ENCODE peak calls at places on chromosome 13, in nine cellular contexts. Q is germinal center; O is heart left ventricle; W is SK-N-SH; D is stimulated activated CD4-positive, alpha-beta T cell treated with anti-CD3 and anti-CD28 coated beads, Interleukin-15, amount 100 ng/mL, for 1 hour; U is stimulated activated naive B cell treated with anti-CD40 and anti-IgM and Interleukin-4, amounts not matched to agents 10 μg/mL and 1 μg/mL and 100 μg/mL, for 72 hours; V is NCI-H1105; N is NCI-H2029 treated with DMSO at 0.1 percent for 48 hours; A is nucleus accumbens. C is an unnamed sample.

GRCh38 chr13:113422790-113423189 is 30.5 kb downstream of the ADPRHL1 start:
- DNase-seq in Q (no peak), O (peak), W (no peak), D (no peak), U (no peak), V (no peak), N (no peak), A (no peak), C (no peak)

GRCh38 chr13:109779876-109780516 is 6.4 kb downstream of the IRS2 start:
- DNase-seq in Q (no peak), O (no peak), W (peak), D (no peak), U (no peak), V (no peak), N (no peak), A (no peak), C (no peak)

GRCh38 chr13:98950705-98951104 is 27.2 kb downstream of the DOCK9 start:
- DNase-seq in Q (no peak), O (no peak), W (no peak), D (no peak), U (no peak), V (no peak), N (no peak), A (no peak), C (no peak)

GRCh38 chr13:37905736-37906135 is 36.2 kb upstream of the TRPC4 start:
- DNase-seq in Q (no peak), O (no peak), W (no peak), D (no peak), U (no peak), V (no peak), N (no peak), A (no peak), C (no peak)

GRCh38 chr13:59277106-59277505 is 886.6 kb downstream of the DIAPH3 start:
- DNase-seq in Q (no peak), O (no peak), W (no peak), D (no peak), U (no peak), V (no peak), N (no peak), A (no peak), C (no peak)

GRCh38 chr13:104014803-104015645 is 948.8 kb upstream of the SLC10A2 start:
- DNase-seq in Q (no peak), O (no peak), W (no peak), D (no peak), U (no peak), V (no peak), N (no peak), A (no peak), C (no peak)

GRCh38 chr13:93794197-93794885 is 567.7 kb downstream of the GPC6 start:
- DNase-seq in Q (no peak), O (no peak), W (no peak), D (no peak), U (no peak), V (no peak), N (no peak), A (no peak), C (no peak)

GRCh38 chr13:42644841-42645240 is 70.9 kb downstream of the TNFSF11 start:
- DNase-seq in Q (no peak), O (no peak), W (no peak), D (no peak), U (no peak), V (no peak), N (no peak), A (no peak), C (no peak)

GRCh38 chr13:102311901-102312300 is 89.9 kb downstream of the FGF14 start:
- DNase-seq in Q (no peak), O (no peak), W (no peak), D (no peak), U (no peak), V (no peak), N (no peak), A (no peak), C (no peak)

GRCh38 chr13:26605845-26606244 is 48.4 kb downstream of the WASF3 start:
- DNase-seq in Q (no peak), O (no peak), W (no peak), D (no peak), U (no peak), V (no peak), N (no peak), A (no peak), C (no peak)

GRCh38 chr13:50527612-50528509 is 315.6 kb downstream of the DLEU7 start:
- DNase-seq in Q (no peak), O (peak), W (no peak), D (no peak), U (peak), V (no peak), N (no peak), A (no peak), C (peak)

GRCh38 chr13:108586826-108587225 is 42.6 kb upstream of the MYO16 start:
- DNase-seq in Q (no peak), O (no peak), W (no peak), D (no peak), U (no peak), V (no peak), N (no peak), A (no peak), C (no peak)

GRCh38 chr13:112066624-112067004 is 335 bp upstream of the SOX1 start:
- DNase-seq in Q (peak), O (no peak), W (peak), D (no peak), U (no peak), V (peak), N (peak), A (peak), C (peak)

GRCh38 chr13:30037766-30038165 is 187.3 kb upstream of the UBL3 start:
- DNase-seq in Q (no peak), O (no peak), W (no peak), D (no peak), U (no peak), V (no peak), N (no peak), A (no peak), C (no peak)

GRCh38 chr13:106756446-106756845 is 188.5 kb upstream of the ARGLU1 start:
- DNase-seq in Q (no peak), O (peak), W (no peak), D (no peak), U (no peak), V (no peak), N (no peak), A (no peak), C (no peak)

GRCh38 chr13:52118595-52118994 is 10.3 kb downstream of the NEK5 start:
- DNase-seq in Q (no peak), O (no peak), W (no peak), D (no peak), U (no peak), V (no peak), N (no peak), A (no peak), C (no peak)

GRCh38 chr13:60753641-60754040 is 356.6 kb downstream of the TDRD3 start:
- DNase-seq in Q (no peak), O (no peak), W (no peak), D (no peak), U (no peak), V (no peak), N (no peak), A (no peak), C (no peak)

GRCh38 chr13:36965767-36966166 is 33.4 kb downstream of the ALG5 start:
- DNase-seq in Q (no peak), O (no peak), W (no peak), D (no peak), U (no peak), V (no peak), N (no peak), A (no peak), C (no peak)

GRCh38 chr13:52779028-52779612 is 39.5 kb upstream of the CNMD start:
- DNase-seq in Q (no peak), O (no peak), W (peak), D (no peak), U (no peak), V (no peak), N (no peak), A (no peak), C (no peak)

GRCh38 chr13:27022571-27023311 is 148.9 kb downstream of the USP12 start:
- DNase-seq in Q (no peak), O (no peak), W (no peak), D (no peak), U (no peak), V (no peak), N (peak), A (no peak), C (peak)

GRCh38 chr13:53206455-53206854 is 177.8 kb downstream of the OLFM4 start:
- DNase-seq in Q (no peak), O (no peak), W (peak), D (no peak), U (no peak), V (no peak), N (no peak), A (no peak), C (no peak)

GRCh38 chr13:43785681-43786471 is 896 bp downstream of the ENOX1 start:
- DNase-seq in Q (peak), O (peak), W (peak), D (no peak), U (no peak), V (no peak), N (no peak), A (peak), C (peak)